ENCODE peak calls at places on chromosomes 11 and 22, in nine cellular contexts. One of them, this sample, is unnamed.

GRCh38 chr11:76245720-76246119 is 39.4 kb upstream of the WNT11 start:
- DNase-seq in NCI-H2029: no peak
- DNase-seq in LHCN-M2: no peak
- DNase-seq in stimulated activated CD4-positive, alpha-beta T cell treated with anti-CD3 and anti-CD28 coated beads, TNF-alpha, amount 100 ng/mL, for 4 hours: no peak
- DNase-seq in NCI-H1417: no peak
- DNase-seq in fibroblast of the aortic adventitia: no peak
- DNase-seq in activated naive CD8-positive, alpha-beta T cell treated with anti-CD3 and anti-CD28 coated beads, Interleukin-2, amount 50 U/mL, for 24 hours: no peak
- DNase-seq in T-helper 2 cell: no peak
- DNase-seq in endothelial cell: no peak
- DNase-seq in this sample: no peak

GRCh38 chr11:118241191-118242098 is 10.7 kb downstream of the MPZL3 start:
- DNase-seq in stimulated activated CD4-positive, alpha-beta T cell treated with anti-CD3 and anti-CD28 coated beads, TNF-alpha, amount 100 ng/mL, for 4 hours: no peak
- DNase-seq in activated naive CD8-positive, alpha-beta T cell treated with anti-CD3 and anti-CD28 coated beads, Interleukin-2, amount 50 U/mL, for 24 hours: peak
- DNase-seq in NCI-H1417: no peak
- DNase-seq in T-helper 2 cell: peak
- DNase-seq in fibroblast of the aortic adventitia: peak
- DNase-seq in LHCN-M2: no peak
- DNase-seq in NCI-H2029: peak
- DNase-seq in endothelial cell: peak
- DNase-seq in this sample: no peak

GRCh38 chr11:132604446-132604845 is 927.9 kb downstream of the OPCML start:
- DNase-seq in NCI-H1417: no peak
- DNase-seq in activated naive CD8-positive, alpha-beta T cell treated with anti-CD3 and anti-CD28 coated beads, Interleukin-2, amount 50 U/mL, for 24 hours: no peak
- DNase-seq in T-helper 2 cell: no peak
- DNase-seq in LHCN-M2: peak
- DNase-seq in endothelial cell: no peak
- DNase-seq in fibroblast of the aortic adventitia: peak
- DNase-seq in stimulated activated CD4-positive, alpha-beta T cell treated with anti-CD3 and anti-CD28 coated beads, TNF-alpha, amount 100 ng/mL, for 4 hours: no peak
- DNase-seq in NCI-H2029: no peak
- DNase-seq in this sample: no peak

GRCh38 chr22:19998991-19999820 is 17.4 kb downstream of the ARVCF start:
- DNase-seq in LHCN-M2: no peak
- DNase-seq in NCI-H1417: no peak
- DNase-seq in activated naive CD8-positive, alpha-beta T cell treated with anti-CD3 and anti-CD28 coated beads, Interleukin-2, amount 50 U/mL, for 24 hours: no peak
- DNase-seq in NCI-H2029: no peak
- DNase-seq in T-helper 2 cell: no peak
- DNase-seq in stimulated activated CD4-positive, alpha-beta T cell treated with anti-CD3 and anti-CD28 coated beads, TNF-alpha, amount 100 ng/mL, for 4 hours: no peak
- DNase-seq in fibroblast of the aortic adventitia: no peak
- DNase-seq in endothelial cell: no peak
- DNase-seq in this sample: no peak

GRCh38 chr11:43962383-43962969 is 20.0 kb downstream of the C11orf96 start:
- DNase-seq in NCI-H1417: peak
- DNase-seq in activated naive CD8-positive, alpha-beta T cell treated with anti-CD3 and anti-CD28 coated beads, Interleukin-2, amount 50 U/mL, for 24 hours: no peak
- DNase-seq in endothelial cell: no peak
- DNase-seq in T-helper 2 cell: no peak
- DNase-seq in NCI-H2029: no peak
- DNase-seq in fibroblast of the aortic adventitia: peak
- DNase-seq in stimulated activated CD4-positive, alpha-beta T cell treated with anti-CD3 and anti-CD28 coated beads, TNF-alpha, amount 100 ng/mL, for 4 hours: no peak
- DNase-seq in LHCN-M2: no peak
- DNase-seq in this sample: no peak

GRCh38 chr22:39559456-39560105 is 11.0 kb upstream of the CACNA1I start:
- DNase-seq in LHCN-M2: no peak
- DNase-seq in activated naive CD8-positive, alpha-beta T cell treated with anti-CD3 and anti-CD28 coated beads, Interleukin-2, amount 50 U/mL, for 24 hours: peak
- DNase-seq in NCI-H1417: no peak
- DNase-seq in stimulated activated CD4-positive, alpha-beta T cell treated with anti-CD3 and anti-CD28 coated beads, TNF-alpha, amount 100 ng/mL, for 4 hours: no peak
- DNase-seq in NCI-H2029: no peak
- DNase-seq in fibroblast of the aortic adventitia: no peak
- DNase-seq in endothelial cell: peak
- DNase-seq in T-helper 2 cell: no peak
- DNase-seq in this sample: no peak

GRCh38 chr22:50400931-50401330 is 57.8 kb downstream of the PPP6R2 start:
- DNase-seq in NCI-H2029: no peak
- DNase-seq in T-helper 2 cell: no peak
- DNase-seq in fibroblast of the aortic adventitia: no peak
- DNase-seq in NCI-H1417: no peak
- DNase-seq in LHCN-M2: no peak
- DNase-seq in endothelial cell: no peak
- DNase-seq in activated naive CD8-positive, alpha-beta T cell treated with anti-CD3 and anti-CD28 coated beads, Interleukin-2, amount 50 U/mL, for 24 hours: no peak
- DNase-seq in stimulated activated CD4-positive, alpha-beta T cell treated with anti-CD3 and anti-CD28 coated beads, TNF-alpha, amount 100 ng/mL, for 4 hours: no peak
- DNase-seq in this sample: no peak

GRCh38 chr22:28024422-28024888 is 105.4 kb upstream of the PITPNB start:
- DNase-seq in fibroblast of the aortic adventitia: no peak
- DNase-seq in NCI-H1417: no peak
- DNase-seq in T-helper 2 cell: no peak
- DNase-seq in stimulated activated CD4-positive, alpha-beta T cell treated with anti-CD3 and anti-CD28 coated beads, TNF-alpha, amount 100 ng/mL, for 4 hours: no peak
- DNase-seq in NCI-H2029: no peak
- DNase-seq in activated naive CD8-positive, alpha-beta T cell treated with anti-CD3 and anti-CD28 coated beads, Interleukin-2, amount 50 U/mL, for 24 hours: no peak
- DNase-seq in endothelial cell: no peak
- DNase-seq in LHCN-M2: peak
- DNase-seq in this sample: no peak

GRCh38 chr11:72308226-72309073 is 64.5 kb upstream of the PHOX2A start:
- DNase-seq in endothelial cell: no peak
- DNase-seq in NCI-H1417: peak
- DNase-seq in NCI-H2029: peak
- DNase-seq in fibroblast of the aortic adventitia: peak
- DNase-seq in activated naive CD8-positive, alpha-beta T cell treated with anti-CD3 and anti-CD28 coated beads, Interleukin-2, amount 50 U/mL, for 24 hours: no peak
- DNase-seq in LHCN-M2: no peak
- DNase-seq in T-helper 2 cell: no peak
- DNase-seq in stimulated activated CD4-positive, alpha-beta T cell treated with anti-CD3 and anti-CD28 coated beads, TNF-alpha, amount 100 ng/mL, for 4 hours: no peak
- DNase-seq in this sample: no peak

GRCh38 chr22:27804683-27805297 is 3.2 kb upstream of the MN1 start:
- DNase-seq in NCI-H2029: peak
- DNase-seq in LHCN-M2: peak
- DNase-seq in fibroblast of the aortic adventitia: peak
- DNase-seq in stimulated activated CD4-positive, alpha-beta T cell treated with anti-CD3 and anti-CD28 coated beads, TNF-alpha, amount 100 ng/mL, for 4 hours: peak
- DNase-seq in activated naive CD8-positive, alpha-beta T cell treated with anti-CD3 and anti-CD28 coated beads, Interleukin-2, amount 50 U/mL, for 24 hours: peak
- DNase-seq in T-helper 2 cell: peak
- DNase-seq in endothelial cell: peak
- DNase-seq in NCI-H1417: peak
- DNase-seq in this sample: no peak

GRCh38 chr11:43738600-43739409 is 58.3 kb downstream of the HSD17B12 start:
- DNase-seq in endothelial cell: no peak
- DNase-seq in fibroblast of the aortic adventitia: peak
- DNase-seq in activated naive CD8-positive, alpha-beta T cell treated with anti-CD3 and anti-CD28 coated beads, Interleukin-2, amount 50 U/mL, for 24 hours: no peak
- DNase-seq in stimulated activated CD4-positive, alpha-beta T cell treated with anti-CD3 and anti-CD28 coated beads, TNF-alpha, amount 100 ng/mL, for 4 hours: no peak
- DNase-seq in LHCN-M2: peak
- DNase-seq in NCI-H1417: no peak
- DNase-seq in NCI-H2029: no peak
- DNase-seq in T-helper 2 cell: no peak
- DNase-seq in this sample: no peak

GRCh38 chr22:50048836-50049235 is 9.3 kb downstream of the TTLL8 start:
- DNase-seq in endothelial cell: no peak
- DNase-seq in LHCN-M2: no peak
- DNase-seq in fibroblast of the aortic adventitia: no peak
- DNase-seq in NCI-H2029: no peak
- DNase-seq in activated naive CD8-positive, alpha-beta T cell treated with anti-CD3 and anti-CD28 coated beads, Interleukin-2, amount 50 U/mL, for 24 hours: no peak
- DNase-seq in T-helper 2 cell: no peak
- DNase-seq in NCI-H1417: no peak
- DNase-seq in stimulated activated CD4-positive, alpha-beta T cell treated with anti-CD3 and anti-CD28 coated beads, TNF-alpha, amount 100 ng/mL, for 4 hours: no peak
- DNase-seq in this sample: no peak

GRCh38 chr22:20536590-20537324 is 29.3 kb downstream of the MED15 start:
- DNase-seq in NCI-H1417: no peak
- DNase-seq in activated naive CD8-positive, alpha-beta T cell treated with anti-CD3 and anti-CD28 coated beads, Interleukin-2, amount 50 U/mL, for 24 hours: no peak
- DNase-seq in fibroblast of the aortic adventitia: no peak
- DNase-seq in endothelial cell: no peak
- DNase-seq in stimulated activated CD4-positive, alpha-beta T cell treated with anti-CD3 and anti-CD28 coated beads, TNF-alpha, amount 100 ng/mL, for 4 hours: no peak
- DNase-seq in LHCN-M2: no peak
- DNase-seq in T-helper 2 cell: no peak
- DNase-seq in NCI-H2029: peak
- DNase-seq in this sample: no peak

GRCh38 chr11:28849053-28849452 is 740.9 kb downstream of the METTL15 start:
- DNase-seq in T-helper 2 cell: no peak
- DNase-seq in activated naive CD8-positive, alpha-beta T cell treated with anti-CD3 and anti-CD28 coated beads, Interleukin-2, amount 50 U/mL, for 24 hours: no peak
- DNase-seq in stimulated activated CD4-positive, alpha-beta T cell treated with anti-CD3 and anti-CD28 coated beads, TNF-alpha, amount 100 ng/mL, for 4 hours: no peak
- DNase-seq in LHCN-M2: no peak
- DNase-seq in NCI-H2029: no peak
- DNase-seq in endothelial cell: no peak
- DNase-seq in NCI-H1417: no peak
- DNase-seq in fibroblast of the aortic adventitia: no peak
- DNase-seq in this sample: no peak

GRCh38 chr22:50179937-50180726 is 5.6 kb upstream of the TRABD start:
- DNase-seq in NCI-H1417: no peak
- DNase-seq in activated naive CD8-positive, alpha-beta T cell treated with anti-CD3 and anti-CD28 coated beads, Interleukin-2, amount 50 U/mL, for 24 hours: no peak
- DNase-seq in stimulated activated CD4-positive, alpha-beta T cell treated with anti-CD3 and anti-CD28 coated beads, TNF-alpha, amount 100 ng/mL, for 4 hours: no peak
- DNase-seq in LHCN-M2: no peak
- DNase-seq in T-helper 2 cell: no peak
- DNase-seq in NCI-H2029: no peak
- DNase-seq in fibroblast of the aortic adventitia: no peak
- DNase-seq in endothelial cell: no peak
- DNase-seq in this sample: no peak

GRCh38 chr22:19289475-19290161 is 1.9 kb downstream of the CLTCL1 start:
- DNase-seq in activated naive CD8-positive, alpha-beta T cell treated with anti-CD3 and anti-CD28 coated beads, Interleukin-2, amount 50 U/mL, for 24 hours: peak
- DNase-seq in NCI-H2029: no peak
- DNase-seq in fibroblast of the aortic adventitia: peak
- DNase-seq in LHCN-M2: peak
- DNase-seq in T-helper 2 cell: no peak
- DNase-seq in NCI-H1417: no peak
- DNase-seq in stimulated activated CD4-positive, alpha-beta T cell treated with anti-CD3 and anti-CD28 coated beads, TNF-alpha, amount 100 ng/mL, for 4 hours: no peak
- DNase-seq in endothelial cell: no peak
- DNase-seq in this sample: no peak

GRCh38 chr22:40395607-40396006 is 25.2 kb downstream of the SGSM3 start:
- DNase-seq in fibroblast of the aortic adventitia: no peak
- DNase-seq in NCI-H1417: no peak
- DNase-seq in T-helper 2 cell: no peak
- DNase-seq in endothelial cell: no peak
- DNase-seq in stimulated activated CD4-positive, alpha-beta T cell treated with anti-CD3 and anti-CD28 coated beads, TNF-alpha, amount 100 ng/mL, for 4 hours: no peak
- DNase-seq in LHCN-M2: no peak
- DNase-seq in activated naive CD8-positive, alpha-beta T cell treated with anti-CD3 and anti-CD28 coated beads, Interleukin-2, amount 50 U/mL, for 24 hours: no peak
- DNase-seq in NCI-H2029: no peak
- DNase-seq in this sample: no peak

GRCh38 chr22:35761037-35761436 is 43.4 kb downstream of the APOL5 start:
- DNase-seq in NCI-H1417: no peak
- DNase-seq in endothelial cell: no peak
- DNase-seq in activated naive CD8-positive, alpha-beta T cell treated with anti-CD3 and anti-CD28 coated beads, Interleukin-2, amount 50 U/mL, for 24 hours: no peak
- DNase-seq in LHCN-M2: peak
- DNase-seq in T-helper 2 cell: no peak
- DNase-seq in NCI-H2029: no peak
- DNase-seq in stimulated activated CD4-positive, alpha-beta T cell treated with anti-CD3 and anti-CD28 coated beads, TNF-alpha, amount 100 ng/mL, for 4 hours: no peak
- DNase-seq in fibroblast of the aortic adventitia: peak
- DNase-seq in this sample: no peak

GRCh38 chr11:31834237-31834636 is 23.1 kb upstream of the PAX6 start:
- DNase-seq in LHCN-M2: no peak
- DNase-seq in fibroblast of the aortic adventitia: no peak
- DNase-seq in NCI-H2029: no peak
- DNase-seq in T-helper 2 cell: no peak
- DNase-seq in activated naive CD8-positive, alpha-beta T cell treated with anti-CD3 and anti-CD28 coated beads, Interleukin-2, amount 50 U/mL, for 24 hours: no peak
- DNase-seq in NCI-H1417: no peak
- DNase-seq in stimulated activated CD4-positive, alpha-beta T cell treated with anti-CD3 and anti-CD28 coated beads, TNF-alpha, amount 100 ng/mL, for 4 hours: no peak
- DNase-seq in endothelial cell: no peak
- DNase-seq in this sample: no peak

GRCh38 chr22:35604671-35605457 is 12.3 kb downstream of the MB start:
- DNase-seq in LHCN-M2: no peak
- DNase-seq in fibroblast of the aortic adventitia: no peak
- DNase-seq in stimulated activated CD4-positive, alpha-beta T cell treated with anti-CD3 and anti-CD28 coated beads, TNF-alpha, amount 100 ng/mL, for 4 hours: no peak
- DNase-seq in NCI-H1417: no peak
- DNase-seq in endothelial cell: no peak
- DNase-seq in T-helper 2 cell: peak
- DNase-seq in NCI-H2029: no peak
- DNase-seq in activated naive CD8-positive, alpha-beta T cell treated with anti-CD3 and anti-CD28 coated beads, Interleukin-2, amount 50 U/mL, for 24 hours: peak
- DNase-seq in this sample: no peak

GRCh38 chr22:23255506-23255905 is 75.2 kb downstream of the BCR start:
- DNase-seq in NCI-H1417: no peak
- DNase-seq in stimulated activated CD4-positive, alpha-beta T cell treated with anti-CD3 and anti-CD28 coated beads, TNF-alpha, amount 100 ng/mL, for 4 hours: no peak
- DNase-seq in endothelial cell: no peak
- DNase-seq in fibroblast of the aortic adventitia: no peak
- DNase-seq in T-helper 2 cell: no peak
- DNase-seq in activated naive CD8-positive, alpha-beta T cell treated with anti-CD3 and anti-CD28 coated beads, Interleukin-2, amount 50 U/mL, for 24 hours: no peak
- DNase-seq in NCI-H2029: no peak
- DNase-seq in LHCN-M2: no peak
- DNase-seq in this sample: no peak

GRCh38 chr11:116357769-116358544 is 414.8 kb downstream of the BUD13 start:
- DNase-seq in T-helper 2 cell: no peak
- DNase-seq in NCI-H1417: no peak
- DNase-seq in fibroblast of the aortic adventitia: no peak
- DNase-seq in activated naive CD8-positive, alpha-beta T cell treated with anti-CD3 and anti-CD28 coated beads, Interleukin-2, amount 50 U/mL, for 24 hours: no peak
- DNase-seq in NCI-H2029: no peak
- DNase-seq in stimulated activated CD4-positive, alpha-beta T cell treated with anti-CD3 and anti-CD28 coated beads, TNF-alpha, amount 100 ng/mL, for 4 hours: no peak
- DNase-seq in endothelial cell: peak
- DNase-seq in LHCN-M2: no peak
- DNase-seq in this sample: no peak

GRCh38 chr11:76599041-76600013 is 71.2 kb downstream of the LRRC32 start:
- DNase-seq in T-helper 2 cell: no peak
- DNase-seq in activated naive CD8-positive, alpha-beta T cell treated with anti-CD3 and anti-CD28 coated beads, Interleukin-2, amount 50 U/mL, for 24 hours: no peak
- DNase-seq in NCI-H1417: no peak
- DNase-seq in stimulated activated CD4-positive, alpha-beta T cell treated with anti-CD3 and anti-CD28 coated beads, TNF-alpha, amount 100 ng/mL, for 4 hours: no peak
- DNase-seq in endothelial cell: no peak
- DNase-seq in LHCN-M2: no peak
- DNase-seq in NCI-H2029: no peak
- DNase-seq in fibroblast of the aortic adventitia: no peak
- DNase-seq in this sample: no peak

This sample was measured in cerebellar nuclear complex.